ENCODE peak calls at places on chromosome 1, in five cellular contexts. One of them, this sample, is unnamed.

GRCh38 chr1:30405631-30406212 is 317.7 kb downstream of the MATN1 start:
- DNase-seq in AG09309: no peak
- DNase-seq in fibroblast of mammary gland: no peak
- DNase-seq in GM12865: no peak
- DNase-seq in BE2C: no peak
- DNase-seq in this sample: no peak

GRCh38 chr1:18948913-18949688 is 7.4 kb downstream of the IFFO2 start:
- DNase-seq in BE2C: no peak
- DNase-seq in GM12865: no peak
- DNase-seq in AG09309: no peak
- DNase-seq in fibroblast of mammary gland: peak; percentile 72
- DNase-seq in this sample: peak; percentile 83

GRCh38 chr1:157139125-157139524 is 930 bp upstream of the ETV3 start:
- DNase-seq in GM12865: no peak
- DNase-seq in BE2C: no peak
- DNase-seq in fibroblast of mammary gland: no peak
- DNase-seq in AG09309: no peak
- DNase-seq in this sample: no peak

GRCh38 chr1:58652351-58653184 is 47.3 kb downstream of the MYSM1 start:
- DNase-seq in AG09309: peak; percentile 63
- DNase-seq in BE2C: peak; percentile 47
- DNase-seq in fibroblast of mammary gland: peak; percentile 84
- DNase-seq in GM12865: peak; percentile 87
- DNase-seq in this sample: peak; percentile 88

GRCh38 chr1:103461171-103462105 is 64.1 kb upstream of the RNPC3 start:
- DNase-seq in fibroblast of mammary gland: peak; percentile 36
- DNase-seq in AG09309: no peak
- DNase-seq in BE2C: no peak
- DNase-seq in GM12865: peak; percentile 6
- DNase-seq in this sample: peak; percentile 65

GRCh38 chr1:12757836-12758235 is 11.8 kb downstream of the CFAP107 start:
- DNase-seq in BE2C: no peak
- DNase-seq in AG09309: no peak
- DNase-seq in fibroblast of mammary gland: no peak
- DNase-seq in GM12865: no peak
- DNase-seq in this sample: no peak

GRCh38 chr1:176073524-176074157 is 133.4 kb downstream of the COP1 start:
- DNase-seq in GM12865: peak; percentile 75
- DNase-seq in AG09309: peak; percentile 18
- DNase-seq in fibroblast of mammary gland: peak; percentile 78
- DNase-seq in BE2C: peak; percentile 68
- DNase-seq in this sample: peak; percentile 89

GRCh38 chr1:162276493-162276892 is 100.2 kb downstream of the SPATA46 start:
- DNase-seq in AG09309: no peak
- DNase-seq in BE2C: no peak
- DNase-seq in fibroblast of mammary gland: peak; percentile 54
- DNase-seq in GM12865: peak; percentile 23
- DNase-seq in this sample: peak; percentile 62

GRCh38 chr1:201656670-201657032 is 117.7 kb downstream of the NAV1 start:
- DNase-seq in fibroblast of mammary gland: peak; percentile 56
- DNase-seq in GM12865: no peak
- DNase-seq in BE2C: peak; percentile 73
- DNase-seq in AG09309: no peak
- DNase-seq in this sample: peak; percentile 48

GRCh38 chr1:9281907-9282306 is 10.8 kb upstream of the SPSB1 start:
- DNase-seq in AG09309: no peak
- DNase-seq in BE2C: no peak
- DNase-seq in fibroblast of mammary gland: no peak
- DNase-seq in GM12865: no peak
- DNase-seq in this sample: no peak

GRCh38 chr1:197210426-197210825 is 57.6 kb upstream of the CRB1 start:
- DNase-seq in BE2C: no peak
- DNase-seq in fibroblast of mammary gland: no peak
- DNase-seq in GM12865: no peak
- DNase-seq in AG09309: no peak
- DNase-seq in this sample: peak; percentile 51

GRCh38 chr1:48048064-48048463 is 50.9 kb upstream of the TRABD2B start:
- DNase-seq in AG09309: no peak
- DNase-seq in GM12865: no peak
- DNase-seq in BE2C: peak; percentile 30
- DNase-seq in fibroblast of mammary gland: peak; percentile 89
- DNase-seq in this sample: peak; percentile 70

GRCh38 chr1:219990782-219991510 is 55.4 kb downstream of the EPRS1 start:
- DNase-seq in GM12865: peak; percentile 9
- DNase-seq in AG09309: no peak
- DNase-seq in BE2C: no peak
- DNase-seq in fibroblast of mammary gland: peak; percentile 58
- DNase-seq in this sample: peak; percentile 59

GRCh38 chr1:227808566-227808965 is 6.9 kb upstream of the PRSS38 start:
- DNase-seq in fibroblast of mammary gland: peak; percentile 55
- DNase-seq in AG09309: no peak
- DNase-seq in BE2C: no peak
- DNase-seq in GM12865: no peak
- DNase-seq in this sample: no peak

GRCh38 chr1:184539580-184539979 is 152.8 kb downstream of the C1orf21 start:
- DNase-seq in BE2C: no peak
- DNase-seq in AG09309: no peak
- DNase-seq in fibroblast of mammary gland: no peak
- DNase-seq in GM12865: no peak
- DNase-seq in this sample: no peak

GRCh38 chr1:54336121-54336520 is 70.1 kb downstream of the SSBP3 start:
- DNase-seq in BE2C: no peak
- DNase-seq in fibroblast of mammary gland: no peak
- DNase-seq in AG09309: no peak
- DNase-seq in GM12865: no peak
- DNase-seq in this sample: no peak

GRCh38 chr1:115753830-115754229 is 14.7 kb downstream of the CASQ2 start:
- DNase-seq in BE2C: no peak
- DNase-seq in AG09309: no peak
- DNase-seq in GM12865: no peak
- DNase-seq in fibroblast of mammary gland: no peak
- DNase-seq in this sample: no peak

GRCh38 chr1:53450225-53450624 is 9.0 kb upstream of the DMRTB1 start:
- DNase-seq in GM12865: no peak
- DNase-seq in AG09309: no peak
- DNase-seq in BE2C: no peak
- DNase-seq in fibroblast of mammary gland: no peak
- DNase-seq in this sample: no peak

GRCh38 chr1:156721131-156721924 is 6.9 kb upstream of the METTL25B start:
- DNase-seq in AG09309: no peak
- DNase-seq in GM12865: peak; percentile 55
- DNase-seq in fibroblast of mammary gland: no peak
- DNase-seq in BE2C: no peak
- DNase-seq in this sample: no peak

GRCh38 chr1:34779962-34780361 is 1.1 kb upstream of the GJB3 start:
- DNase-seq in GM12865: no peak
- DNase-seq in BE2C: no peak
- DNase-seq in fibroblast of mammary gland: no peak
- DNase-seq in AG09309: no peak
- DNase-seq in this sample: no peak

GRCh38 chr1:227257964-227258363 is 60.3 kb downstream of the CDC42BPA start:
- DNase-seq in BE2C: no peak
- DNase-seq in fibroblast of mammary gland: no peak
- DNase-seq in AG09309: no peak
- DNase-seq in GM12865: no peak
- DNase-seq in this sample: no peak

DNA sequence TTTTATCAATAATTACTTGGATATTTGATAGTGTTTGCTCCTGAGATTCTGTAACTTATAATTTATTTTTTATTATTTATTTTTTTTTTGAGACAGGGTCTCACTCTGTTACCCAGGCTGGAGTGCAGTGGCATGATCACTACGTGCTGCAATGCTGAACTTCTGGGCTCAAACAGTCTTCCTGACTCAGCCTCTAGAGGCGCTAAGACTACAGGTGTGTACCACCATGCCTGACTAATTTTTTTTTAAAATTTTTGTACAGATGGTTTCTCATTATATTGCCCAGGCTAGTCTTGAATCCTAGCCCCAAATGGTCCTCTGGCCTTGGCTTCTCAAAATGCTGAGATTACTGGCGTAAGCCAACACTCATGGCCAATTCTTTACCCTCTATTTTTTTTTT is 845.5 kb upstream of the ADGRL4 start:
- DNase-seq in AG09309: no peak
- DNase-seq in fibroblast of mammary gland: no peak
- DNase-seq in BE2C: no peak
- DNase-seq in GM12865: peak; percentile 9
- DNase-seq in this sample: no peak
- TF ChIP-seq CTCF in AG09309: no peak
- TF ChIP-seq CTCF in fibroblast of mammary gland: peak; percentile 1
- TF ChIP-seq CTCF in BE2C: peak; percentile 15
- TF ChIP-seq CTCF in GM12865: peak; percentile 29
- TF ChIP-seq CTCF in this sample: peak; percentile 10

DNA sequence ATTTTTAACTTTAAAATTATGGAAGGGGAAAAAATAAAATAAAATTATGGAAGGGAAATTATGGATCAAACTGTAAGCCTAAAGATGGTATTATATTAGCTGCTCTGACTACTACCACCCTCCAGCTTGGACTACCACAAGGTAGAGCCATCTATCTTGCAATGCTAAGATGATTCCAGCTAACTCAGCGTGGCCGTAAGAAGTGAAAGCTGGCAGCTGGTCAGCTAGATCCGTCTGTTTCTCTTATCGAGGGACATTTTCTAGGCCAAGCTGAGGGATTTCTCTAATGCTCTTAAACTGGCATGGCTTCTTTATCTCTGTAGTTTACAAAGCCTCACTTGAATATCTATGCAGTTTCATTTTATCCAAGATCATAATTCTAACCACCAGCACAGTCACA is 31.5 kb downstream of the LYST start:
- DNase-seq in GM12865: no peak
- DNase-seq in AG09309: no peak
- DNase-seq in BE2C: no peak
- DNase-seq in fibroblast of mammary gland: peak; percentile 62
- DNase-seq in this sample: peak; percentile 46
- H3K4me3 ChIP-seq in GM12865: no peak overlapping the region
- H3K4me3 ChIP-seq in AG09309: no peak overlapping the region
- H3K4me3 ChIP-seq in BE2C: no peak overlapping the region
- H3K4me3 ChIP-seq in fibroblast of mammary gland: no peak overlapping the region
- H3K4me3 ChIP-seq in this sample: peak overlapping the region; percentile 21

GRCh38 chr1:23798662-23799142 is 1.9 kb downstream of the GALE start:
- DNase-seq in fibroblast of mammary gland: no peak
- DNase-seq in AG09309: no peak
- DNase-seq in GM12865: no peak
- DNase-seq in BE2C: no peak
- DNase-seq in this sample: no peak
- TF ChIP-seq CTCF in fibroblast of mammary gland: peak; percentile 11
- TF ChIP-seq CTCF in AG09309: no peak
- TF ChIP-seq CTCF in GM12865: peak; percentile 22
- TF ChIP-seq CTCF in BE2C: no peak
- TF ChIP-seq CTCF in this sample: no peak

GRCh38 chr1:168360151-168360550 is 79.5 kb downstream of the TBX19 start:
- DNase-seq in AG09309: no peak
- DNase-seq in fibroblast of mammary gland: peak; percentile 56
- DNase-seq in GM12865: no peak
- DNase-seq in BE2C: no peak
- DNase-seq in this sample: peak; percentile 21
- H3K4me3 ChIP-seq in AG09309: no peak overlapping the region
- H3K4me3 ChIP-seq in fibroblast of mammary gland: no peak overlapping the region
- H3K4me3 ChIP-seq in GM12865: no peak overlapping the region
- H3K4me3 ChIP-seq in BE2C: no peak overlapping the region
- H3K4me3 ChIP-seq in this sample: no peak overlapping the region

DNA sequence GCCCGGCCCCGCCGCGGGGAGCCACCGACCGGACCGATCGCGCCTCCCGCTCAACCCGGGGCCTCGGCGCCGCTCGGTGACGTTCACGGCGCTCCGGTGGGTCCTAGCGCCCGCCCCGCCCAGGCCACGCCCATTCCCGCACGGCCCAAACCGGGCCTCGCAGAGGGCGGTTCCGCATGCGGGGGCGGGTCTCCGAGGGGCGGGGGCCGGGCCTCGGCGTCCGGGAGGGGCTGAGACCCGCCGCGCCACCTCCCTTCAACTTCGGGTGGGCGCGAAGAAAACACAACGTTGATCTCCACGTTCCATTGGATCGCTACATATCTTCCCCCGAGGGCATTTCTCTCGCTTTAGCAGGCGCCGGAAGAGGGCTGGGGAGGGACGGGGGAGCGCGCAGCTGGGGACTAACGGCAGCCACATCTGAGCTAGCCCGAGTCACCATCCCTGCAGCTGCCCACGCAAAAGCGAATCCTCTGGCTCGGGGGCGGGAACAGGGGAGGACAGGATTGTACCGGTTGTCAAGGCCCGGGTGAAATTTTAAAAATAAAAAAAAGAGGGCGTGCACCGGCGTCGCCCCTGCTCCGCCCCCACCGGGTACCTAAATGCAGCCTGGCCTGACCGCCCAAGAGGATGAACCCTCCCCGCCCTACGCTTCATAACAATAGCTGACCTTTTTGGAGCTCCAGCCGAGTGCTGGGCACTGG is at the start of gene MAD2L2:
- DNase-seq in BE2C: peak; percentile 80
- DNase-seq in GM12865: peak; percentile 87
- DNase-seq in fibroblast of mammary gland: peak; percentile 79
- DNase-seq in AG09309: peak; percentile 31
- DNase-seq in this sample: peak; percentile 83
- TF ChIP-seq CTCF in BE2C: no peak
- TF ChIP-seq CTCF in GM12865: no peak
- TF ChIP-seq CTCF in fibroblast of mammary gland: no peak
- TF ChIP-seq CTCF in AG09309: no peak
- TF ChIP-seq CTCF in this sample: no peak

GRCh38 chr1:3175486-3175885 is 106.5 kb downstream of the PRDM16 start:
- DNase-seq in AG09309: no peak
- DNase-seq in BE2C: no peak
- DNase-seq in GM12865: no peak
- DNase-seq in fibroblast of mammary gland: no peak
- DNase-seq in this sample: no peak
- H3K4me3 ChIP-seq in AG09309: no peak overlapping the region
- H3K4me3 ChIP-seq in BE2C: no peak overlapping the region
- H3K4me3 ChIP-seq in GM12865: no peak overlapping the region
- H3K4me3 ChIP-seq in fibroblast of mammary gland: no peak overlapping the region
- H3K4me3 ChIP-seq in this sample: no peak overlapping the region